ENCODE peak calls at places on chromosomes 3 and 15, in nine cellular contexts. One of them, this sample, is unnamed.

GRCh38 chr15:42933886-42934667 is 13.5 kb upstream of the TTBK2 start:
- DNase-seq in fibroblast of pulmonary artery: no peak
- DNase-seq in lower leg skin: no peak
- DNase-seq in HCT116: no peak
- DNase-seq in mucosa of descending colon: no peak
- DNase-seq in right atrium auricular region: no peak
- DNase-seq in Peyer's patch: no peak
- DNase-seq in stomach: no peak
- DNase-seq in tibial artery: no peak
- DNase-seq in this sample: no peak

GRCh38 chr3:23129817-23130216 is 73.3 kb upstream of the UBE2E2 start:
- DNase-seq in lower leg skin: no peak
- DNase-seq in tibial artery: no peak
- DNase-seq in Peyer's patch: no peak
- DNase-seq in HCT116: no peak
- DNase-seq in stomach: no peak
- DNase-seq in right atrium auricular region: no peak
- DNase-seq in fibroblast of pulmonary artery: peak
- DNase-seq in mucosa of descending colon: peak
- DNase-seq in this sample: peak

GRCh38 chr3:58135712-58136543 is 74.8 kb downstream of the DNASE1L3 start:
- DNase-seq in fibroblast of pulmonary artery: peak
- DNase-seq in stomach: no peak
- DNase-seq in HCT116: no peak
- DNase-seq in lower leg skin: no peak
- DNase-seq in mucosa of descending colon: no peak
- DNase-seq in Peyer's patch: no peak
- DNase-seq in right atrium auricular region: no peak
- DNase-seq in tibial artery: no peak
- DNase-seq in this sample: peak

GRCh38 chr3:12822725-12823373 is 18.5 kb downstream of the RPL32 start:
- DNase-seq in stomach: no peak
- DNase-seq in tibial artery: no peak
- DNase-seq in fibroblast of pulmonary artery: peak
- DNase-seq in right atrium auricular region: no peak
- DNase-seq in HCT116: peak
- DNase-seq in lower leg skin: no peak
- DNase-seq in mucosa of descending colon: no peak
- DNase-seq in Peyer's patch: no peak
- DNase-seq in this sample: no peak

GRCh38 chr3:141797167-141797773 is 34.1 kb downstream of the GRK7 start:
- DNase-seq in HCT116: no peak
- DNase-seq in lower leg skin: no peak
- DNase-seq in Peyer's patch: peak
- DNase-seq in fibroblast of pulmonary artery: peak
- DNase-seq in right atrium auricular region: peak
- DNase-seq in tibial artery: peak
- DNase-seq in stomach: peak
- DNase-seq in mucosa of descending colon: peak
- DNase-seq in this sample: peak

GRCh38 chr3:129228891-129229585 is 20.4 kb upstream of the COPG1 start:
- DNase-seq in stomach: no peak
- DNase-seq in HCT116: no peak
- DNase-seq in lower leg skin: no peak
- DNase-seq in Peyer's patch: no peak
- DNase-seq in tibial artery: no peak
- DNase-seq in right atrium auricular region: no peak
- DNase-seq in fibroblast of pulmonary artery: peak
- DNase-seq in mucosa of descending colon: no peak
- DNase-seq in this sample: no peak

GRCh38 chr15:72491768-72492167 is 17.6 kb downstream of the ARIH1 start:
- DNase-seq in lower leg skin: no peak
- DNase-seq in tibial artery: no peak
- DNase-seq in fibroblast of pulmonary artery: peak
- DNase-seq in Peyer's patch: no peak
- DNase-seq in HCT116: no peak
- DNase-seq in stomach: no peak
- DNase-seq in right atrium auricular region: no peak
- DNase-seq in mucosa of descending colon: no peak
- DNase-seq in this sample: no peak

GRCh38 chr15:38130739-38131498 is 121.7 kb upstream of the SPRED1 start:
- DNase-seq in Peyer's patch: peak
- DNase-seq in HCT116: no peak
- DNase-seq in stomach: peak
- DNase-seq in right atrium auricular region: peak
- DNase-seq in fibroblast of pulmonary artery: peak
- DNase-seq in lower leg skin: peak
- DNase-seq in mucosa of descending colon: peak
- DNase-seq in tibial artery: peak
- DNase-seq in this sample: no peak

GRCh38 chr15:89898628-89899302 is 5.0 kb upstream of the AP3S2 start:
- DNase-seq in mucosa of descending colon: peak
- DNase-seq in right atrium auricular region: no peak
- DNase-seq in fibroblast of pulmonary artery: peak
- DNase-seq in Peyer's patch: peak
- DNase-seq in lower leg skin: no peak
- DNase-seq in HCT116: peak
- DNase-seq in tibial artery: no peak
- DNase-seq in stomach: peak
- DNase-seq in this sample: no peak

GRCh38 chr15:95690631-95691340 is 639.7 kb upstream of the NR2F2 start:
- DNase-seq in stomach: no peak
- DNase-seq in tibial artery: no peak
- DNase-seq in mucosa of descending colon: no peak
- DNase-seq in Peyer's patch: no peak
- DNase-seq in lower leg skin: no peak
- DNase-seq in right atrium auricular region: no peak
- DNase-seq in HCT116: no peak
- DNase-seq in fibroblast of pulmonary artery: no peak
- DNase-seq in this sample: no peak

GRCh38 chr15:59917504-59918157 is 86.5 kb upstream of the FOXB1 start:
- DNase-seq in Peyer's patch: peak
- DNase-seq in lower leg skin: peak
- DNase-seq in fibroblast of pulmonary artery: peak
- DNase-seq in tibial artery: no peak
- DNase-seq in HCT116: peak
- DNase-seq in right atrium auricular region: no peak
- DNase-seq in stomach: peak
- DNase-seq in mucosa of descending colon: peak
- DNase-seq in this sample: no peak

GRCh38 chr15:59925123-59925522 is 79.0 kb upstream of the FOXB1 start:
- DNase-seq in stomach: no peak
- DNase-seq in fibroblast of pulmonary artery: no peak
- DNase-seq in right atrium auricular region: no peak
- DNase-seq in Peyer's patch: no peak
- DNase-seq in tibial artery: no peak
- DNase-seq in HCT116: no peak
- DNase-seq in lower leg skin: no peak
- DNase-seq in mucosa of descending colon: no peak
- DNase-seq in this sample: no peak

GRCh38 chr15:59923508-59923907 is 80.6 kb upstream of the FOXB1 start:
- DNase-seq in HCT116: no peak
- DNase-seq in stomach: no peak
- DNase-seq in Peyer's patch: no peak
- DNase-seq in right atrium auricular region: no peak
- DNase-seq in tibial artery: no peak
- DNase-seq in fibroblast of pulmonary artery: no peak
- DNase-seq in mucosa of descending colon: no peak
- DNase-seq in lower leg skin: no peak
- DNase-seq in this sample: no peak

GRCh38 chr15:59918994-59919951 is 84.8 kb upstream of the FOXB1 start:
- DNase-seq in right atrium auricular region: no peak
- DNase-seq in mucosa of descending colon: no peak
- DNase-seq in fibroblast of pulmonary artery: peak
- DNase-seq in lower leg skin: no peak
- DNase-seq in tibial artery: no peak
- DNase-seq in stomach: no peak
- DNase-seq in HCT116: no peak
- DNase-seq in Peyer's patch: no peak
- DNase-seq in this sample: no peak
- H3K4me3 ChIP-seq in right atrium auricular region: no peak
- H3K4me3 ChIP-seq in mucosa of descending colon: no peak
- H3K4me3 ChIP-seq in fibroblast of pulmonary artery: no peak
- H3K4me3 ChIP-seq in lower leg skin: no peak
- H3K4me3 ChIP-seq in tibial artery: no peak
- H3K4me3 ChIP-seq in stomach: no peak
- H3K4me3 ChIP-seq in HCT116: no peak
- H3K4me3 ChIP-seq in Peyer's patch: no peak
- H3K4me3 ChIP-seq in this sample: no peak

DNA sequence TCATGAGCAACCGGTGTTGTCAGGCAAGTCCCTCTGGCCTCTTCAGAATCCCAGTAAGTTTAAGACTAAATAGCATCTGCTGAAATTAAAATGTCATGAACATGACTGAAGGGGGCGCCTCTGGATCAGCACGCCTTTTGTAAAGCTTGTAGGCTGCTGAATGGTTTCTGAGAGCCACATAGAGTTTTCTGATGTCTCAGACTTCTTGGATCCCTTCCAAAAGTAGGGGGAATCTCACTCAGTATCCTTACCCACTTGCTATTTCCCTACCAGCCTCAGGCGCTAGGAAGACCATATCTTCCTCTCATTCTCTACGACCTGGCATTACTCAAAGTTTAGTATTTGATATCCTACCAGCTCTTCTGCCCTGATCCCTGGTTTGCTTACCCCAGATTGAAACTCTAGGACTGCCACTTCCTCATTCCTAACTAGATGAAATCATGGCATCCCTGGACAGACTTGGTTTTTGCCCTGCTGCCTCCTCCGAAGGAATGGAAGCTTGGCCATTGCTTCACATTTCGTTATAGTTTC is 62.7 kb upstream of the CD47 start:
- DNase-seq in HCT116: peak
- DNase-seq in stomach: peak
- DNase-seq in right atrium auricular region: no peak
- DNase-seq in Peyer's patch: peak
- DNase-seq in lower leg skin: no peak
- DNase-seq in mucosa of descending colon: peak
- DNase-seq in fibroblast of pulmonary artery: peak
- DNase-seq in tibial artery: no peak
- DNase-seq in this sample: peak
- TF ChIP-seq CTCF in HCT116: peak
- TF ChIP-seq CTCF in stomach: no peak
- TF ChIP-seq CTCF in right atrium auricular region: peak
- TF ChIP-seq CTCF in Peyer's patch: no peak
- TF ChIP-seq CTCF in lower leg skin: no peak
- TF ChIP-seq CTCF in mucosa of descending colon: peak
- TF ChIP-seq CTCF in fibroblast of pulmonary artery: peak
- TF ChIP-seq CTCF in tibial artery: no peak
- TF ChIP-seq CTCF in this sample: peak

DNA sequence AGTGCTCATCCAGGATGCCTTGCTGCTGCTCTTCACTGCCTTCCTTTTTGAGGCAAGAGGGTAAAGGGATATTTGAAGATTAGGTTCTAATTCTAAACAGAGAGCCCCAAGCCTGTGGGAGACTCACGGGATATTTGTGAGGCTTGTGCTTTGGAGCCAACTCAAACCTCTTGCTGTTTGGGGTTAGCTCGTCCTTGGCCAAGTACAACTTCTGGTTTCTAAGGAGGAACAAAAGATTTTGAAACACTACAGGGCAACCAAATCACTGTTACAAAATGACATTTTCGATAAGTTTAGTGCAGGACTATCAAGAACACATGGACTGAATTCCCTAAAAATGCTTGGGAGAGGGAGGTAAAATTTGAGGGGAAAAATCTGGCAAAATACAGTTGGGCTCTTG is 190.2 kb downstream of the RORA start:
- DNase-seq in tibial artery: no peak
- DNase-seq in Peyer's patch: no peak
- DNase-seq in right atrium auricular region: no peak
- DNase-seq in fibroblast of pulmonary artery: peak
- DNase-seq in HCT116: no peak
- DNase-seq in mucosa of descending colon: no peak
- DNase-seq in stomach: no peak
- DNase-seq in lower leg skin: peak
- DNase-seq in this sample: no peak
- H3K4me3 ChIP-seq in tibial artery: no peak
- H3K4me3 ChIP-seq in Peyer's patch: no peak
- H3K4me3 ChIP-seq in right atrium auricular region: no peak
- H3K4me3 ChIP-seq in fibroblast of pulmonary artery: no peak
- H3K4me3 ChIP-seq in HCT116: no peak
- H3K4me3 ChIP-seq in mucosa of descending colon: no peak
- H3K4me3 ChIP-seq in stomach: no peak
- H3K4me3 ChIP-seq in lower leg skin: no peak
- H3K4me3 ChIP-seq in this sample: no peak

DNA sequence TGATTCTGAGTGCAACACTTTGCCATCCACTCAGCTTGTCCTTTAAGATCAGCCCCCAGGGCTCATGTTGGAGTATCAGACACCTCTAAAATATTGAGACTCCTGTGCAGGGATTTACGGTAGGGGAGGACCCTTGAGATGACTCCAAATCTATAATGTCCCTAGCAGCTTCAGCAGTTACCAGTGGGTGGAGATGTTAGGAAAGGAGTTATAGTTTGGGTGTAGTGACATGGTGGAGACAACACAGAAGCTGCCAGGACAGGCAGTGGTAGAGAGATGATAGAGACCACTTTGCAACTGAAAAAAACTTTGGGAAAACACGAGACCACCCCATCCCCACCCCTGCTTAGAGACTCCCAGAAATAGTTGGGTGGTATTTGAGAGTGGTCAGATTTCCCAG is 43.3 kb upstream of the GSK3B start:
- DNase-seq in stomach: no peak
- DNase-seq in HCT116: no peak
- DNase-seq in mucosa of descending colon: no peak
- DNase-seq in tibial artery: no peak
- DNase-seq in right atrium auricular region: no peak
- DNase-seq in fibroblast of pulmonary artery: no peak
- DNase-seq in Peyer's patch: no peak
- DNase-seq in lower leg skin: no peak
- DNase-seq in this sample: no peak
- TF ChIP-seq CTCF in stomach: no peak
- TF ChIP-seq CTCF in HCT116: no peak
- TF ChIP-seq CTCF in mucosa of descending colon: no peak
- TF ChIP-seq CTCF in tibial artery: no peak
- TF ChIP-seq CTCF in right atrium auricular region: no peak
- TF ChIP-seq CTCF in fibroblast of pulmonary artery: no peak
- TF ChIP-seq CTCF in Peyer's patch: no peak
- TF ChIP-seq CTCF in lower leg skin: no peak
- TF ChIP-seq CTCF in this sample: no peak

This sample was measured in LNCaP clone FGC.